ENCODE peak calls at places on chromosomes 7 and 10, in six cellular contexts. W, A, U, J, R and D are unnamed samples.

GRCh38 chr10:3538291-3538849 is 246.6 kb downstream of the KLF6 start:
- DNase-seq in W (no peak), U (no peak), J (no peak), R (no peak), A (no peak), D (peak; percentile 13)

GRCh38 chr7:132080967-132081668 is 495.2 kb downstream of the PLXNA4 start:
- DNase-seq in A (peak; percentile 96), U (no peak), J (no peak), W (no peak), R (no peak), D (no peak)

GRCh38 chr10:114615600-114616007 is 42.5 kb downstream of the ABLIM1 start:
- DNase-seq in U (no peak), R (peak; percentile 63), W (no peak), A (no peak), J (no peak), D (no peak)

GRCh38 chr10:117139581-117140524 is 1.8 kb upstream of the VAX1 start:
- DNase-seq in R (no peak), J (no peak), W (no peak), A (no peak), U (no peak), D (no peak)

GRCh38 chr10:91691981-91692380 is 59.1 kb upstream of the PPP1R3C start:
- DNase-seq in J (no peak), W (no peak), R (no peak), U (no peak), A (no peak), D (no peak)

GRCh38 chr7:29345590-29345989 is 151.0 kb downstream of the CHN2 start:
- DNase-seq in A (peak; percentile 35), R (peak; percentile 51), U (peak; percentile 16), J (no peak), W (no peak), D (peak; percentile 12)

GRCh38 chr10:69849790-69850189 is 48.1 kb downstream of the COL13A1 start:
- DNase-seq in R (no peak), U (no peak), W (no peak), J (no peak), A (no peak), D (no peak)

GRCh38 chr7:143892527-143893300 is 9.3 kb downstream of the TCAF1 start:
- DNase-seq in J (no peak), R (peak; percentile 87), W (no peak), A (no peak), U (no peak), D (no peak)

GRCh38 chr10:101101488-101101887 is 29.6 kb upstream of the TLX1 start:
- DNase-seq in U (no peak), J (no peak), R (no peak), W (no peak), A (no peak), D (no peak)

GRCh38 chr10:80694930-80695329 is 157.2 kb downstream of the SH2D4B start:
- DNase-seq in R (no peak), J (no peak), W (no peak), U (no peak), A (no peak), D (no peak)

GRCh38 chr10:17128261-17128660 is 1.4 kb downstream of the CUBN start:
- DNase-seq in R (no peak), U (no peak), W (no peak), A (no peak), J (no peak), D (no peak)

GRCh38 chr7:45663167-45663921 is 89.2 kb downstream of the ADCY1 start:
- DNase-seq in U (peak; percentile 18), R (no peak), J (no peak), W (no peak), A (peak; percentile 48), D (no peak)

GRCh38 chr10:96843823-96844222 is 11.7 kb downstream of the LCOR start:
- DNase-seq in U (no peak), R (no peak), J (no peak), A (no peak), W (no peak), D (no peak)

GRCh38 chr10:90125406-90125805 is 424.0 kb downstream of the KIF20B start:
- DNase-seq in W (no peak), J (no peak), R (no peak), A (no peak), U (no peak), D (no peak)

GRCh38 chr10:78147202-78147601 is 113.5 kb downstream of the RPS24 start:
- DNase-seq in R (no peak), A (no peak), J (no peak), W (no peak), U (no peak), D (no peak)

GRCh38 chr10:30063098-30063497 is 3.7 kb upstream of the JCAD start:
- DNase-seq in R (peak; percentile 64), J (no peak), U (no peak), A (peak; percentile 82), W (no peak), D (no peak)

GRCh38 chr10:95655571-95656290 is 780 bp downstream of the ALDH18A1 start:
- DNase-seq in W (no peak), A (no peak), R (peak; percentile 21), J (no peak), U (no peak), D (peak; percentile 26)

GRCh38 chr10:112382539-112383235 is 8.8 kb downstream of the ACSL5 start:
- DNase-seq in W (no peak), R (no peak), U (no peak), A (no peak), J (no peak), D (no peak)

GRCh38 chr7:34727464-34727995 is 69.5 kb downstream of the NPSR1 start:
- DNase-seq in W (no peak), R (no peak), U (no peak), A (no peak), J (no peak), D (no peak)

GRCh38 chr7:74306737-74307469 is 17.7 kb downstream of the CLIP2 start:
- DNase-seq in W (no peak), A (peak; percentile 86), R (peak; percentile 35), U (no peak), J (no peak), D (no peak)

GRCh38 chr7:1662767-1663166 is 7.3 kb upstream of the ELFN1 start:
- DNase-seq in R (no peak), J (no peak), W (no peak), U (no peak), A (no peak), D (no peak)

GRCh38 chr10:18261063-18261462 is 120.8 kb downstream of the CACNB2 start:
- DNase-seq in A (no peak), U (no peak), J (no peak), R (no peak), W (no peak), D (no peak)

GRCh38 chr7:36076073-36076472 is 77.0 kb upstream of the EEPD1 start:
- DNase-seq in J (no peak), U (no peak), W (no peak), R (no peak), A (no peak), D (no peak)

GRCh38 chr10:48506147-48506917 is 98.5 kb downstream of the ARHGAP22 start:
- DNase-seq in W (no peak), J (no peak), R (peak; percentile 55), A (peak; percentile 32), U (peak; percentile 28), D (peak; percentile 66)

GRCh38 chr7:24665564-24666294 is 91.5 kb downstream of the GSDME start:
- DNase-seq in U (peak; percentile 42), A (peak; percentile 64), R (peak; percentile 76), W (peak; percentile 6), J (peak; percentile 17), D (peak; percentile 32)

GRCh38 chr7:45709168-45710034 is 135.2 kb downstream of the ADCY1 start:
- DNase-seq in U (no peak), A (peak; percentile 83), J (no peak), R (no peak), W (no peak), D (no peak)

GRCh38 chr7:148521271-148521670 is 69.3 kb upstream of the C7orf33 start:
- DNase-seq in A (no peak), J (no peak), U (no peak), W (no peak), R (no peak), D (no peak)

GRCh38 chr10:121664671-121665070 is 66.4 kb upstream of the FGFR2 start:
- DNase-seq in W (no peak), U (no peak), R (no peak), A (no peak), J (no peak), D (no peak)

GRCh38 chr10:102502337-102503151 is at the start of gene ACTR1A:
- DNase-seq in W (peak; percentile 87), J (peak; percentile 92), U (peak; percentile 92), R (peak; percentile 100), A (peak; percentile 92), D (peak; percentile 94)

GRCh38 chr7:150383710-150384397 is 4.7 kb downstream of the ZNF775 start:
- DNase-seq in R (no peak), A (no peak), J (no peak), U (no peak), W (no peak), D (no peak)

GRCh38 chr7:101941481-101942383 is 124.3 kb downstream of the CUX1 start:
- DNase-seq in U (no peak), W (no peak), A (peak; percentile 70), R (peak; percentile 58), J (no peak), D (peak; percentile 73)

GRCh38 chr7:92747041-92747835 is 89.1 kb downstream of the CDK6 start:
- DNase-seq in W (no peak), U (no peak), R (peak; percentile 54), J (no peak), A (peak; percentile 23), D (no peak)

GRCh38 chr10:99345350-99345749 is 16.2 kb downstream of the CNNM1 start:
- DNase-seq in U (no peak), J (no peak), A (peak; percentile 86), W (no peak), R (peak; percentile 45), D (peak; percentile 44)

GRCh38 chr7:12458520-12459131 is 55.0 kb upstream of the VWDE start:
- DNase-seq in R (peak; percentile 69), W (no peak), J (no peak), A (peak; percentile 36), U (peak; percentile 49), D (peak; percentile 43)

GRCh38 chr7:116650436-116650835 is 21.6 kb upstream of the MET start:
- DNase-seq in R (no peak), W (no peak), J (no peak), U (no peak), A (no peak), D (no peak)

GRCh38 chr7:155543011-155543881 is 3.1 kb downstream of the CNPY1 start:
- DNase-seq in A (no peak), J (no peak), U (no peak), W (no peak), R (no peak), D (no peak)

GRCh38 chr7:10284001-10284400 is 689.7 kb upstream of the PHF14 start:
- DNase-seq in J (no peak), A (no peak), U (no peak), W (no peak), R (no peak), D (no peak)